ENCODE peak calls at places on chromosomes 12 and 14, in four cellular contexts. B is A549, V is SK-N-SH, N is H1. S is an unnamed sample.

GRCh38 chr12:12482959-12483358 is 79.7 kb downstream of the DUSP16 start:
- DNase-seq in B (no peak), V (no peak), N (no peak), S (no peak)

GRCh38 chr12:124352839-124353238 is 57.9 kb downstream of the RFLNA start:
- DNase-seq in B (peak), V (no peak), N (no peak), S (no peak)

GRCh38 chr12:1705774-1706173 is 14.9 kb downstream of the ADIPOR2 start:
- DNase-seq in B (no peak), V (no peak), N (no peak), S (no peak)

GRCh38 chr14:25006961-25007795 is 42.8 kb downstream of the STXBP6 start:
- DNase-seq in B (peak), V (no peak), N (no peak), S (peak)

GRCh38 chr12:106583578-106584103 is 837 bp downstream of the RFX4 start:
- DNase-seq in B (peak), V (peak), N (peak), S (peak)

GRCh38 chr12:43079481-43079880 is 472.5 kb downstream of the ADAMTS20 start:
- DNase-seq in B (no peak), V (no peak), N (no peak), S (no peak)

GRCh38 chr14:99809376-99809775 is 16.2 kb downstream of the EML1 start:
- DNase-seq in B (no peak), V (peak), N (no peak), S (peak)

GRCh38 chr12:129241852-129242251 is 388.6 kb downstream of the GLT1D1 start:
- DNase-seq in B (no peak), V (no peak), N (no peak), S (no peak)

GRCh38 chr12:53508534-53509199 is 1.4 kb upstream of the NPFF start:
- DNase-seq in B (peak), V (peak), N (peak), S (peak)

GRCh38 chr12:51496907-51497306 is 72.3 kb downstream of the SLC4A8 start:
- DNase-seq in B (no peak), V (no peak), N (no peak), S (no peak)
- TF ChIP-seq RAD21 in B (no peak), V (no peak), N (no peak), S (no peak)

DNA sequence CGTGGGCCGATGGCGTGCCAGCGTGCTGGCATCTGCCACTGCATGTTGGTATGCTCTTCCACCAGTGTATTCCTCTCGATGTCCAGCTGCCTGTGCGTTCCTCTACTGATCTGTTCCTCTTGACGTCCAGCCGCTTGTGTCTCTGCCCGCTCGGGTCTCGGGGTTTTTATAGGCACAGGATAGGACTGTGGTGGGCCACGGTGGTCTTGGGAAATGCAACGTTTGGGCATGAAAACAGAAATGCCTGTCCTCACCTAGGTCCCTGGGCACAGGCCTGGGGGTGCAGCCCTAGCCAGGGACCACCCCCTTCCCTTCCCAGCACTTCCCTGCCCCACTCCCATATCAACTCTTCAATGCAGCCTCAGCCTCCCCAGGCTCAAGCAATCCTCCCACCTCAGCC is 10.3 kb upstream of the GALNT6 start:
- DNase-seq in B (no peak), V (no peak), N (no peak), S (no peak)
- TF ChIP-seq RAD21 in B (no peak), V (no peak), N (no peak), S (no peak)

DNA sequence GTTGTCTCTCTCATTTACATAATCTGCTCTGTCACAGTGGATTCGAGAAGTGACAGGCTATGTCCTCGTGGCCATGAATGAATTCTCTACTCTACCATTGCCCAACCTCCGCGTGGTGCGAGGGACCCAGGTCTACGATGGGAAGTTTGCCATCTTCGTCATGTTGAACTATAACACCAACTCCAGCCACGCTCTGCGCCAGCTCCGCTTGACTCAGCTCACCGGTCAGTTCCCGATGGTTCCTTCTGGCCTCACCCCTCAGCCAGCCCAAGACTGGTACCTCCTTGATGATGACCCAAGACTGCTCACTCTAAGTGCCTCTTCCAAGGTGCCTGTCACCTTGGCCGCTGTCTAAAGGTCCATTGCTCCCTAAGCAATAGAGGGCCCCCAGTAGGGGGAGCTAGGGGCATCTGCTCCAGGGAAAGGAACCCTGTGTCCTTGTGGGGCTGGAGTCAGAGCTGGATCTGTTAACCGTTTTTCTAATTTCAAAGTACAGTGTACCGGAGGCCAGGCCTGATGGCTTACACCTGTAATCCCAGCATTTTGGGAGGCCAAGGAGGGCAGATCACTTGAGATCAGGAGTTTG is 5.1 kb downstream of the ERBB3 start:
- DNase-seq in B (peak), V (no peak), N (peak), S (no peak)
- TF ChIP-seq RAD21 in B (no peak), V (peak), N (peak), S (no peak)

DNA sequence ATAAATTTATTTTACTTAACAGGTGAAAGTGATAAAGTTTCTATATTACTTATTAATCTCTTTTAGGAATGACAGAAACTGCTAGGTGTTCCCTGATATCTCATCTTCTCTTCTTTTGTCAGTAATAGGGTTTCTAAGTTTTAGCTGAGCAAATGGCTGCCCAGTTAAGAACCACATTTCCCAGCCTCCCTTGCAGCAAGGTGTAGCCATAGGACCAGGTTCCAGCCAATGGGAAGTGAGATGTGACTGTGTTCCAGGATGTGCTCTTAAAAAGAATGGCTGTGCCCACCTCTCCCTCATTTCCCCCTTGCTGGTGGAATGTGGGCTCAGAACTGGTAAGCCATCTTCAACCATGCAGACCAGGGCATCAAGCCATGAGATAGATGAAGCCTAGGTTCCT is 165.6 kb downstream of the HELB start:
- DNase-seq in B (peak), V (peak), N (no peak), S (peak)
- TF ChIP-seq RAD21 in B (no peak), V (no peak), N (no peak), S (no peak)

S was measured in IMR-90.